ENCODE peak calls at places on chromosome 18, in nine cellular contexts. H is A673; F is aorta; P is mesothelial cell of epicardium; Q is activated CD4-positive, alpha-beta T cell treated with anti-CD3 and anti-CD28 coated beads, Interleukin-2, amount 10 ng/mL, durations not matched to agents 7 days and 5 days; Z is T1000; J is GM12865; G is bronchial epithelial cell; B is RPMI8226. X is an unnamed sample.

GRCh38 chr18:8661754-8662573 is 43.4 kb upstream of the MTCL1 start:
- DNase-seq in H (peak; percentile 23), F (no peak), P (no peak), Q (no peak), Z (no peak), J (no peak), G (peak; percentile 52), B (peak; percentile 42), X (no peak)

GRCh38 chr18:73728657-73729056 is 419.0 kb downstream of the FBXO15 start:
- DNase-seq in H (no peak), F (no peak), P (no peak), Q (no peak), Z (no peak), J (no peak), G (no peak), B (no peak), X (no peak)

GRCh38 chr18:78021196-78021595 is 771.5 kb downstream of the GALR1 start:
- DNase-seq in H (no peak), F (no peak), P (no peak), Q (no peak), Z (no peak), J (no peak), G (no peak), B (peak; percentile 12), X (no peak)

GRCh38 chr18:36284671-36285295 is 12.7 kb upstream of the FHOD3 start:
- DNase-seq in H (peak; percentile 73), F (no peak), P (no peak), Q (peak; percentile 61), Z (peak; percentile 4), J (peak; percentile 80), G (peak; percentile 69), B (peak; percentile 72), X (no peak)

GRCh38 chr18:9774150-9774549 is 66.0 kb downstream of the RAB31 start:
- DNase-seq in H (no peak), F (no peak), P (no peak), Q (no peak), Z (no peak), J (no peak), G (no peak), B (no peak), X (no peak)

GRCh38 chr18:3538954-3539617 is 89.1 kb downstream of the TGIF1 start:
- DNase-seq in H (no peak), F (no peak), P (no peak), Q (no peak), Z (no peak), J (no peak), G (peak; percentile 25), B (no peak), X (no peak)

GRCh38 chr18:31596081-31596872 is 4.6 kb downstream of the TTR start:
- DNase-seq in H (no peak), F (no peak), P (no peak), Q (no peak), Z (no peak), J (no peak), G (no peak), B (no peak), X (no peak)

GRCh38 chr18:21163647-21164625 is 52.3 kb upstream of the ROCK1 start:
- DNase-seq in H (peak; percentile 12), F (no peak), P (no peak), Q (no peak), Z (peak; percentile 31), J (no peak), G (peak; percentile 86), B (no peak), X (no peak)

X was measured in cortex of kidney.